ENCODE peak calls at places on chromosomes 4 and X, in seven cellular contexts. One of them, this sample, is unnamed.

GRCh38 chrX:39667191-39667590 is 430.6 kb downstream of the BCOR start:
- DNase-seq in NCI-H1092 treated with DMSO at 0.1 percent for 48 hours: no peak
- DNase-seq in posterior vena cava: no peak
- DNase-seq in occipital lobe: no peak
- DNase-seq in T-helper 1 cell: no peak
- DNase-seq in ACHN: no peak
- DNase-seq in left lung: no peak
- DNase-seq in this sample: no peak

GRCh38 chr4:132694775-132695174 is 454.3 kb upstream of the PCDH10 start:
- DNase-seq in NCI-H1092 treated with DMSO at 0.1 percent for 48 hours: no peak
- DNase-seq in posterior vena cava: no peak
- DNase-seq in occipital lobe: no peak
- DNase-seq in T-helper 1 cell: no peak
- DNase-seq in ACHN: no peak
- DNase-seq in left lung: no peak
- DNase-seq in this sample: no peak

GRCh38 chr4:140739971-140740370 is 16.2 kb downstream of the TBC1D9 start:
- DNase-seq in NCI-H1092 treated with DMSO at 0.1 percent for 48 hours: no peak
- DNase-seq in posterior vena cava: no peak
- DNase-seq in occipital lobe: no peak
- DNase-seq in T-helper 1 cell: no peak
- DNase-seq in ACHN: peak
- DNase-seq in left lung: no peak
- DNase-seq in this sample: no peak

GRCh38 chrX:40174594-40175415 is 77.0 kb upstream of the BCOR start:
- DNase-seq in NCI-H1092 treated with DMSO at 0.1 percent for 48 hours: peak
- DNase-seq in posterior vena cava: peak
- DNase-seq in occipital lobe: no peak
- DNase-seq in T-helper 1 cell: no peak
- DNase-seq in ACHN: peak
- DNase-seq in left lung: peak
- DNase-seq in this sample: peak

GRCh38 chr4:34046580-34046979 is 2197.7 kb downstream of the ARAP2 start:
- DNase-seq in NCI-H1092 treated with DMSO at 0.1 percent for 48 hours: no peak
- DNase-seq in posterior vena cava: no peak
- DNase-seq in occipital lobe: no peak
- DNase-seq in T-helper 1 cell: no peak
- DNase-seq in ACHN: peak
- DNase-seq in left lung: no peak
- DNase-seq in this sample: no peak

GRCh38 chr4:100581337-100581736 is 63.5 kb upstream of the EMCN start:
- DNase-seq in NCI-H1092 treated with DMSO at 0.1 percent for 48 hours: no peak
- DNase-seq in posterior vena cava: no peak
- DNase-seq in occipital lobe: peak
- DNase-seq in T-helper 1 cell: no peak
- DNase-seq in ACHN: no peak
- DNase-seq in left lung: no peak
- DNase-seq in this sample: no peak

GRCh38 chr4:884259-884658 is 47.9 kb downstream of the GAK start:
- DNase-seq in NCI-H1092 treated with DMSO at 0.1 percent for 48 hours: no peak
- DNase-seq in posterior vena cava: no peak
- DNase-seq in occipital lobe: no peak
- DNase-seq in T-helper 1 cell: no peak
- DNase-seq in ACHN: no peak
- DNase-seq in left lung: no peak
- DNase-seq in this sample: no peak

GRCh38 chrX:39967348-39967747 is 130.4 kb downstream of the BCOR start:
- DNase-seq in NCI-H1092 treated with DMSO at 0.1 percent for 48 hours: no peak
- DNase-seq in posterior vena cava: no peak
- DNase-seq in occipital lobe: no peak
- DNase-seq in T-helper 1 cell: no peak
- DNase-seq in ACHN: no peak
- DNase-seq in left lung: no peak
- DNase-seq in this sample: no peak

GRCh38 chrX:11558972-11559371 is 106.7 kb downstream of the ARHGAP6 start:
- DNase-seq in NCI-H1092 treated with DMSO at 0.1 percent for 48 hours: no peak
- DNase-seq in posterior vena cava: no peak
- DNase-seq in occipital lobe: no peak
- DNase-seq in T-helper 1 cell: peak
- DNase-seq in ACHN: peak
- DNase-seq in left lung: no peak
- DNase-seq in this sample: no peak

GRCh38 chr4:90069151-90069550 is 58.0 kb upstream of the CCSER1 start:
- DNase-seq in NCI-H1092 treated with DMSO at 0.1 percent for 48 hours: no peak
- DNase-seq in posterior vena cava: no peak
- DNase-seq in occipital lobe: no peak
- DNase-seq in T-helper 1 cell: no peak
- DNase-seq in ACHN: no peak
- DNase-seq in left lung: no peak
- DNase-seq in this sample: no peak

GRCh38 chr4:21641696-21642095 is 306.9 kb downstream of the KCNIP4 start:
- DNase-seq in NCI-H1092 treated with DMSO at 0.1 percent for 48 hours: no peak
- DNase-seq in posterior vena cava: no peak
- DNase-seq in occipital lobe: no peak
- DNase-seq in T-helper 1 cell: no peak
- DNase-seq in ACHN: no peak
- DNase-seq in left lung: no peak
- DNase-seq in this sample: no peak

GRCh38 chrX:17247144-17247543 is 127.9 kb upstream of the NHS start:
- DNase-seq in NCI-H1092 treated with DMSO at 0.1 percent for 48 hours: no peak
- DNase-seq in posterior vena cava: no peak
- DNase-seq in occipital lobe: no peak
- DNase-seq in T-helper 1 cell: no peak
- DNase-seq in ACHN: no peak
- DNase-seq in left lung: no peak
- DNase-seq in this sample: no peak

GRCh38 chr4:101256222-101256621 is 91.1 kb downstream of the PPP3CA start:
- DNase-seq in NCI-H1092 treated with DMSO at 0.1 percent for 48 hours: peak
- DNase-seq in posterior vena cava: no peak
- DNase-seq in occipital lobe: no peak
- DNase-seq in T-helper 1 cell: no peak
- DNase-seq in ACHN: no peak
- DNase-seq in left lung: no peak
- DNase-seq in this sample: peak

This sample was measured in NCI-H510A treated with DMSO at 0.1 percent for 48 hours.